ENCODE peak calls at places on chromosomes 5 and 9, in six cellular contexts. P, Y, E, O, S and A are unnamed samples.

GRCh38 chr9:72382405-72382804 is 17.4 kb upstream of the ZFAND5 start:
- DNase-seq in P (no peak), Y (no peak), E (no peak), O (no peak), S (no peak), A (no peak)

GRCh38 chr5:112995764-112996618 is 19.4 kb downstream of the DCP2 start:
- DNase-seq in P (peak), Y (peak), E (peak), O (peak), S (peak), A (peak)

GRCh38 chr9:21661626-21662025 is 140.8 kb upstream of the MTAP start:
- DNase-seq in P (no peak), Y (no peak), E (no peak), O (no peak), S (no peak), A (no peak)

GRCh38 chr5:10582512-10582897 is 18.6 kb downstream of the ANKRD33B start:
- DNase-seq in P (peak), Y (no peak), E (no peak), O (no peak), S (no peak), A (no peak)

GRCh38 chr5:106314221-106314824 is 1356.4 kb downstream of the EFNA5 start:
- DNase-seq in P (no peak), Y (no peak), E (no peak), O (no peak), S (no peak), A (no peak)

GRCh38 chr9:131593936-131594665 is 48.8 kb downstream of the PRRT1B start:
- DNase-seq in P (no peak), Y (no peak), E (no peak), O (no peak), S (no peak), A (no peak)

GRCh38 chr9:89641980-89642379 is 37.2 kb downstream of the GADD45G start:
- DNase-seq in P (no peak), Y (no peak), E (no peak), O (no peak), S (no peak), A (no peak)

GRCh38 chr5:120586646-120587045 is 122.5 kb downstream of the PRR16 start:
- DNase-seq in P (no peak), Y (no peak), E (no peak), O (no peak), S (no peak), A (no peak)

GRCh38 chr9:13267743-13268142 is 11.7 kb downstream of the MPDZ start:
- DNase-seq in P (no peak), Y (peak), E (no peak), O (no peak), S (peak), A (peak)

GRCh38 chr5:172659570-172659908 is 18.5 kb downstream of the NEURL1B start:
- DNase-seq in P (no peak), Y (no peak), E (no peak), O (no peak), S (no peak), A (no peak)

GRCh38 chr5:143896981-143897380 is 85.0 kb downstream of the HMHB1 start:
- DNase-seq in P (no peak), Y (peak), E (no peak), O (no peak), S (no peak), A (peak)

GRCh38 chr5:132300572-132301340 is 6.6 kb downstream of the SLC22A4 start:
- DNase-seq in P (no peak), Y (no peak), E (no peak), O (no peak), S (no peak), A (no peak)

GRCh38 chr5:137833463-137833862 is 34.2 kb upstream of the MYOT start:
- DNase-seq in P (no peak), Y (peak), E (no peak), O (no peak), S (peak), A (peak)

GRCh38 chr5:36662291-36662851 is 56.0 kb downstream of the SLC1A3 start:
- DNase-seq in P (no peak), Y (no peak), E (no peak), O (no peak), S (no peak), A (no peak)

GRCh38 chr9:4793412-4794005 is 765 bp downstream of the RCL1 start:
- DNase-seq in P (no peak), Y (no peak), E (no peak), O (no peak), S (no peak), A (peak)

GRCh38 chr5:54774281-54775171 is 210.9 kb downstream of the ESM1 start:
- DNase-seq in P (peak), Y (peak), E (no peak), O (peak), S (peak), A (no peak)

GRCh38 chr9:115146581-115147021 is 28.6 kb upstream of the TNC start:
- DNase-seq in P (no peak), Y (peak), E (no peak), O (no peak), S (no peak), A (peak)

GRCh38 chr5:17304282-17304681 is 86.9 kb downstream of the BASP1 start:
- DNase-seq in P (no peak), Y (no peak), E (no peak), O (no peak), S (no peak), A (no peak)

DNA sequence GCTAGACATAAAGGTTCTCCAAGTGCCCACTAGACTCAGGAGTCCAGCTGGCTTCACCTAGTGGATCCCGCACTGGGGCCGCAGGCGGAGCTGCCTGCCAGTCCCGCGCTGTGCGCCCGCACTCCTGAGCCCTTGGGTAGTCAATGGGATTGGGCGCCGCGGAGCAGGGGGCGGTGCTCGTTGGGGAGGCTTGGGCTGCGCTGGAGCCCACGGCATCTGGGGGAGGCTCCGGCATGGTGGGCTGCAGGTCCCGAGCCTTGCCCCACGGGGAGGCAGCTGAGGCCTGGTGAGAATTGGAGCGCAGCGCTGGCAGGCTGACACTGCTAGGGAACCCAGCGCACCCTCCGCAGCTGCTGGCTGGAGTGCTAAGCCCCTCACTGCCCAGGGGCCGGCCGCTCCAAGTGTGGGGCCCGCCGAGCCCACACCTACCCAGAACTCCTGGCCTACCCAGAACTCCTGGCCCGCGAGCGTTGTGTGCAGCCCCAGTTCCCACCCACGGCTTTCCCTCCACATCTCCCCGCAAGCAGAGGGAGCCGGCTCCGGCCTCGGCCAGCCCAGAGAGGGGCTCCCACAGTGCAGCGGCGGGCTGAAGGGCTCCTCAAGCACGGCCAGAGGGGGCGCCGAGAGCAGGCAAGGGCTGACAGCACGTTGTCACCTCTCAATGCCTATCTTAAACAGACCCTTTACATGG is 260.7 kb upstream of the DMRT1 start:
- DNase-seq in P (no peak), Y (no peak), E (no peak), O (no peak), S (no peak), A (no peak)
- TF ChIP-seq CTCF in P (no peak), Y (no peak), E (no peak), O (no peak), S (peak), A (no peak)

DNA sequence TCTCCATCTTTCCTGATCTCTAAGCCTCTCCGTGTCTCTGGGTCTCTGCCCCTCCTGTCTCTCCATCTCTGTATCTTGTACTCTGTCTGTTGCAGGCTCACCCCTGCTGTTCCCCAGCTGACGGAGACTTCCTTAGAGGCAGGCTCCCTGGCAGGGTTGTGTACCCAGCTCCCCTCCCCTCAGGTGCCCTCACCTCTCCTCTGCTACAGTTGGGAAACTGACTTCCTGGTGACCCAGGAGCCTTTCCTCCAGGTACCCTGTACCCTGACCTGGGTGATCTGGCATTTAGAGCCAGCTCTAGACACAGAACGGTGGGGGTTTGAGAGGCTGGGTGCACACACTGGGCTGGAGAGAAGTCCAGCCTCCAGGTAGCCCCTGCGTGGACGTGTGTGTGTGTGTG is 37.7 kb downstream of the CXXC5 start:
- DNase-seq in P (no peak), Y (no peak), E (no peak), O (no peak), S (no peak), A (no peak)
- H3K27ac ChIP-seq in P (no peak), Y (peak), E (no peak), O (peak), S (no peak), A (no peak)

GRCh38 chr9:130174920-130175321 is 2.7 kb downstream of the NCS1 start:
- DNase-seq in P (no peak), Y (no peak), E (no peak), O (no peak), S (no peak), A (no peak)

GRCh38 chr9:130173462-130173876 is 1.3 kb downstream of the NCS1 start:
- DNase-seq in P (no peak), Y (no peak), E (no peak), O (no peak), S (peak), A (no peak)

GRCh38 chr9:130174025-130174424 is 1.8 kb downstream of the NCS1 start:
- DNase-seq in P (no peak), Y (no peak), E (no peak), O (no peak), S (no peak), A (no peak)

GRCh38 chr9:130176760-130177159 is 4.6 kb downstream of the NCS1 start:
- DNase-seq in P (no peak), Y (no peak), E (no peak), O (no peak), S (no peak), A (no peak)

GRCh38 chr9:130175355-130175754 is 3.2 kb downstream of the NCS1 start:
- DNase-seq in P (no peak), Y (no peak), E (no peak), O (no peak), S (no peak), A (no peak)
- TF ChIP-seq CTCF in P (no peak), Y (no peak), E (no peak), O (no peak), S (no peak), A (no peak)

GRCh38 chr9:94872921-94873511 is 146.5 kb downstream of the AOPEP start:
- DNase-seq in P (no peak), Y (no peak), E (no peak), O (no peak), S (no peak), A (no peak)
- H3K27ac ChIP-seq in P (peak), Y (peak), E (peak), O (peak), S (no peak), A (no peak)

GRCh38 chr9:14547245-14548060 is 145.8 kb downstream of the ZDHHC21 start:
- DNase-seq in P (no peak), Y (no peak), E (no peak), O (no peak), S (peak), A (no peak)
- TF ChIP-seq CTCF in P (no peak), Y (peak), E (no peak), O (no peak), S (peak), A (no peak)

GRCh38 chr9:68751556-68751955 is 46.5 kb downstream of the PIP5K1B start:
- DNase-seq in P (no peak), Y (no peak), E (no peak), O (no peak), S (no peak), A (no peak)
- H3K27ac ChIP-seq in P (no peak), Y (no peak), E (no peak), O (no peak), S (no peak), A (no peak)

DNA sequence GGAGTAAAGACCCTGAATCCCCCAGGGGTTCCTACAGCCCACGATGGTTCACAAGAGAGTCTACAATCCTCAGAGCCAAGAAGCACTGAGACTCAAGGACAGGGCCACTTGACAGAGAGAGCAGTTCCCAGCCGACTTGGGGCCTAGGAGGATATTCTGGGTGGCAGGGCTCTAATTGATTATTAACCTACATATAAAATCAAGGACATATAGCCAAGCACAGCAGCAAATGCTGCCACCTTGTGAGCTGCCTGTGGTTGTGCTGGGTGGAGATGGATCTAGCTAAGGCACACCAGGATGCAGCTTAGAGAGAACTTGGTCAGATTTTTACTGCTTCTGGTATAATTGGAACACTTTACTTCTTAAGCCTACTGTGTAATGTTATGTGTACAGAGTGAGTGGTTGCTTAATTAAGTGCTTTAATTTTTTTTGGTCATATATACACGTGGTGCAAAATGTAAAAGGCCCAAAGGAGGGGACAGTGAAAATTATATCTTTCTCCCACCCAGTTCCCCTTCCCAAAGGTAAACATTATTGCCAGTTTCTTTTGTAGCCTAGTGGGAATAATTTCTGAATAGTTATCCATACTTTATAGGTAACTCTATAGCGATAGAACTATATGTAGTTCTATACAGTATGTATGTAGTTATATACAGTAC is 78.8 kb downstream of the F2RL2 start:
- DNase-seq in P (no peak), Y (peak), E (no peak), O (no peak), S (peak), A (peak)
- TF ChIP-seq CTCF in P (peak), Y (peak), E (no peak), O (no peak), S (peak), A (peak)

GRCh38 chr9:133584167-133584558 is 25.0 kb downstream of the FAM163B start:
- DNase-seq in P (no peak), Y (no peak), E (no peak), O (no peak), S (no peak), A (no peak)

GRCh38 chr9:133581553-133582343 is 27.4 kb downstream of the FAM163B start:
- DNase-seq in P (no peak), Y (peak), E (peak), O (no peak), S (no peak), A (peak)

GRCh38 chr9:133582501-133583045 is 26.6 kb downstream of the FAM163B start:
- DNase-seq in P (no peak), Y (no peak), E (no peak), O (no peak), S (no peak), A (no peak)

GRCh38 chr9:133583586-133583985 is 25.6 kb downstream of the FAM163B start:
- DNase-seq in P (no peak), Y (no peak), E (no peak), O (no peak), S (no peak), A (no peak)

DNA sequence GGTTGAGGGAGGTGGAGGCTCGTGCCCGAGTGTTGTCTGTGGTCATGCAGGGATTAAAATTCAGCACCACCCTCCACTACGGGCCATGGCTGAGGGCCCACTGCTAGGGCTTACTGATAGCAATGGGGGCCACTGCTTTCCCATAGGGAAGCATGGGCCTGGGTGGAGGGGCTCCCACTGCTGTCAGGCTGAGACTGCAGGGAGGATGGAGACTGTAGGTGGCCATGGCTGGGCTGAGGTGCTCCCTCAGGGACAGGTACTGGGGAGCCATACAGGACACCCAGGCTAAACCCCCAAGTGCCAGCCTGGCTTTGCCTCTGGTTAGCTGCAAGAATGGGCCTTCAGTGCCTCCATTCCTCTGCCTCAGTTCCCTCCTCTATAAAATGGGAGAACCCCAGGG is 26.1 kb downstream of the FAM163B start:
- DNase-seq in P (no peak), Y (no peak), E (no peak), O (no peak), S (no peak), A (no peak)
- H3K27ac ChIP-seq in P (no peak), Y (peak), E (peak), O (no peak), S (no peak), A (no peak)

GRCh38 chr5:160629007-160629402 is 207.3 kb downstream of the PTTG1 start:
- DNase-seq in P (no peak), Y (no peak), E (no peak), O (no peak), S (no peak), A (no peak)
- TF ChIP-seq CTCF in P (no peak), Y (no peak), E (no peak), O (no peak), S (no peak), A (no peak)

GRCh38 chr9:126723807-126724172 is 81.0 kb upstream of the ZBTB43 start:
- DNase-seq in P (no peak), Y (no peak), E (no peak), O (no peak), S (peak), A (no peak)
- H3K27ac ChIP-seq in P (peak), Y (no peak), E (no peak), O (no peak), S (no peak), A (no peak)